ENCODE peak calls at places on chromosomes 7 and 10, in nine cellular contexts. R, C, W, I, S, N, A, G and M are unnamed samples.

GRCh38 chr10:116049158-116049557 is 223.8 kb downstream of the GFRA1 start:
- DNase-seq in W (no peak), R (no peak), G (no peak), N (no peak), A (no peak), S (no peak), C (no peak), I (no peak), M (no peak)

GRCh38 chr10:5735119-5735518 is 50.5 kb downstream of the TASOR2 start:
- DNase-seq in I (no peak), W (no peak), R (no peak), S (no peak), G (no peak), N (no peak), A (no peak), C (no peak), M (no peak)

GRCh38 chr7:47327698-47328391 is 254.1 kb downstream of the TNS3 start:
- DNase-seq in R (peak), N (peak), I (peak), G (peak), S (peak), C (no peak), W (no peak), A (no peak), M (no peak)

GRCh38 chr7:125567686-125568085 is 638.1 kb upstream of the POT1 start:
- DNase-seq in N (no peak), G (no peak), R (no peak), C (no peak), A (no peak), W (no peak), I (no peak), S (no peak), M (no peak)

GRCh38 chr10:50561816-50562215 is 61.9 kb downstream of the SGMS1 start:
- DNase-seq in S (peak), A (no peak), I (peak), G (no peak), R (no peak), C (no peak), N (no peak), W (peak), M (no peak)

GRCh38 chr7:7565746-7566650 is 686 bp upstream of the MIOS start:
- DNase-seq in S (peak), C (no peak), I (no peak), N (peak), R (no peak), W (no peak), G (no peak), A (no peak), M (no peak)

GRCh38 chr7:133230591-133231194 is 22.2 kb upstream of the EXOC4 start:
- DNase-seq in N (no peak), R (peak), W (peak), A (no peak), I (peak), G (peak), S (peak), C (peak), M (no peak)

GRCh38 chr7:124765401-124766352 is at the start of gene GPR37:
- DNase-seq in G (peak), R (no peak), C (peak), S (peak), A (no peak), W (peak), I (peak), N (peak), M (no peak)

GRCh38 chr10:73865107-73865458 is 9.3 kb downstream of the CAMK2G start:
- DNase-seq in S (no peak), I (no peak), W (no peak), A (no peak), G (no peak), C (no peak), R (no peak), N (no peak), M (no peak)